ENCODE peak calls at places on chromosomes 3 and 15, in ten cellular contexts. One of them, this sample, is unnamed.

GRCh38 chr3:158911586-158911985 is 109.7 kb downstream of the MFSD1 start:
- DNase-seq in heart left ventricle: no peak
- DNase-seq in esophagus muscularis mucosa: no peak
- DNase-seq in body of pancreas: no peak
- DNase-seq in K562: no peak
- DNase-seq in A549: no peak
- DNase-seq in Peyer's patch: no peak
- DNase-seq in suprapubic skin: no peak
- DNase-seq in IMR-90: no peak
- DNase-seq in ovary: no peak
- DNase-seq in this sample: no peak

GRCh38 chr15:64892850-64893403 is 18.8 kb upstream of the ANKDD1A start:
- DNase-seq in Peyer's patch: peak
- DNase-seq in heart left ventricle: no peak
- DNase-seq in ovary: no peak
- DNase-seq in esophagus muscularis mucosa: no peak
- DNase-seq in K562: no peak
- DNase-seq in A549: no peak
- DNase-seq in IMR-90: no peak
- DNase-seq in suprapubic skin: no peak
- DNase-seq in body of pancreas: no peak
- DNase-seq in this sample: no peak

GRCh38 chr3:38630591-38630990 is 18.9 kb downstream of the SCN5A start:
- DNase-seq in ovary: peak
- DNase-seq in K562: no peak
- DNase-seq in suprapubic skin: no peak
- DNase-seq in esophagus muscularis mucosa: no peak
- DNase-seq in Peyer's patch: no peak
- DNase-seq in heart left ventricle: no peak
- DNase-seq in A549: no peak
- DNase-seq in IMR-90: no peak
- DNase-seq in body of pancreas: no peak
- DNase-seq in this sample: no peak

GRCh38 chr15:95760508-95760907 is 570.0 kb upstream of the NR2F2 start:
- DNase-seq in Peyer's patch: no peak
- DNase-seq in body of pancreas: no peak
- DNase-seq in K562: peak
- DNase-seq in heart left ventricle: no peak
- DNase-seq in esophagus muscularis mucosa: no peak
- DNase-seq in IMR-90: no peak
- DNase-seq in A549: no peak
- DNase-seq in suprapubic skin: no peak
- DNase-seq in ovary: peak
- DNase-seq in this sample: no peak

GRCh38 chr3:187261541-187261969 is 30.0 kb downstream of the MASP1 start:
- DNase-seq in suprapubic skin: no peak
- DNase-seq in esophagus muscularis mucosa: no peak
- DNase-seq in ovary: no peak
- DNase-seq in Peyer's patch: no peak
- DNase-seq in heart left ventricle: no peak
- DNase-seq in IMR-90: peak
- DNase-seq in body of pancreas: no peak
- DNase-seq in A549: no peak
- DNase-seq in K562: no peak
- DNase-seq in this sample: no peak

GRCh38 chr3:1092771-1093170 is at the start of gene CNTN6:
- DNase-seq in body of pancreas: no peak
- DNase-seq in K562: no peak
- DNase-seq in A549: no peak
- DNase-seq in ovary: no peak
- DNase-seq in heart left ventricle: no peak
- DNase-seq in IMR-90: no peak
- DNase-seq in esophagus muscularis mucosa: no peak
- DNase-seq in suprapubic skin: no peak
- DNase-seq in Peyer's patch: no peak
- DNase-seq in this sample: no peak

GRCh38 chr3:190322604-190323240 is 476 bp upstream of the CLDN1 start:
- DNase-seq in K562: no peak
- DNase-seq in heart left ventricle: no peak
- DNase-seq in ovary: peak
- DNase-seq in Peyer's patch: no peak
- DNase-seq in suprapubic skin: no peak
- DNase-seq in A549: no peak
- DNase-seq in IMR-90: no peak
- DNase-seq in body of pancreas: peak
- DNase-seq in esophagus muscularis mucosa: no peak
- DNase-seq in this sample: no peak

GRCh38 chr3:11954312-11954934 is 49.8 kb upstream of the SYN2 start:
- DNase-seq in body of pancreas: no peak
- DNase-seq in IMR-90: no peak
- DNase-seq in K562: peak
- DNase-seq in A549: no peak
- DNase-seq in heart left ventricle: no peak
- DNase-seq in esophagus muscularis mucosa: no peak
- DNase-seq in ovary: peak
- DNase-seq in suprapubic skin: no peak
- DNase-seq in Peyer's patch: no peak
- DNase-seq in this sample: no peak

GRCh38 chr15:88861621-88862020 is 33.7 kb downstream of the HAPLN3 start:
- DNase-seq in body of pancreas: no peak
- DNase-seq in A549: no peak
- DNase-seq in IMR-90: no peak
- DNase-seq in ovary: no peak
- DNase-seq in esophagus muscularis mucosa: no peak
- DNase-seq in suprapubic skin: no peak
- DNase-seq in K562: no peak
- DNase-seq in Peyer's patch: no peak
- DNase-seq in heart left ventricle: no peak
- DNase-seq in this sample: no peak

GRCh38 chr15:88859550-88859949 is 35.8 kb downstream of the HAPLN3 start:
- DNase-seq in ovary: no peak
- DNase-seq in K562: no peak
- DNase-seq in esophagus muscularis mucosa: no peak
- DNase-seq in heart left ventricle: no peak
- DNase-seq in IMR-90: peak
- DNase-seq in suprapubic skin: no peak
- DNase-seq in body of pancreas: no peak
- DNase-seq in A549: no peak
- DNase-seq in Peyer's patch: no peak
- DNase-seq in this sample: no peak

GRCh38 chr15:88858934-88859333 is 36.4 kb downstream of the HAPLN3 start:
- DNase-seq in body of pancreas: no peak
- DNase-seq in suprapubic skin: no peak
- DNase-seq in Peyer's patch: no peak
- DNase-seq in IMR-90: no peak
- DNase-seq in esophagus muscularis mucosa: no peak
- DNase-seq in A549: no peak
- DNase-seq in heart left ventricle: no peak
- DNase-seq in K562: no peak
- DNase-seq in ovary: no peak
- DNase-seq in this sample: no peak

GRCh38 chr15:88863412-88863811 is 31.9 kb downstream of the HAPLN3 start:
- DNase-seq in K562: no peak
- DNase-seq in ovary: no peak
- DNase-seq in esophagus muscularis mucosa: no peak
- DNase-seq in Peyer's patch: no peak
- DNase-seq in body of pancreas: no peak
- DNase-seq in heart left ventricle: no peak
- DNase-seq in A549: no peak
- DNase-seq in IMR-90: no peak
- DNase-seq in suprapubic skin: no peak
- DNase-seq in this sample: no peak

DNA sequence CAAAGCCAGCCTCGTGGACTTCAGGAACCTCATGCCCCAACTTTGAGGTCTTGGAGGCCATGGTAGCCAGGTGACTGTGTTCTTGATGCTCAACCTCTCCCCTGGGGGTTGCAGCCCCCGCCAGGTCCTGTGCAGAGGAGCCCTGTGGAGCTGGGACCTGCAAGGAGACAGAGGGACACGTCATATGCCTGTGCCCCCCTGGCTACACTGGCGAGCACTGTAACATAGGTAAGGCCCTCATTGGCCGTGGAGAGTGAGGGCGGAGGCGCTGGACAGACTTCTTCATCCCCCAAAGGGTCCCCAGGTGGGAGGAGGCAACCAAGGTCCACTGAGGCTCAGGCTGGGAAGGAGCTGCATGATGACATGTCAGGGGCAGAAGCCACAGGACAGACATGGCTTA is 35.1 kb downstream of the HAPLN3 start:
- DNase-seq in body of pancreas: no peak
- DNase-seq in A549: no peak
- DNase-seq in ovary: no peak
- DNase-seq in heart left ventricle: no peak
- DNase-seq in IMR-90: no peak
- DNase-seq in suprapubic skin: no peak
- DNase-seq in K562: no peak
- DNase-seq in esophagus muscularis mucosa: no peak
- DNase-seq in Peyer's patch: no peak
- DNase-seq in this sample: no peak
- TF ChIP-seq CTCF in body of pancreas: no peak
- TF ChIP-seq CTCF in A549: no peak
- TF ChIP-seq CTCF in ovary: no peak
- TF ChIP-seq CTCF in heart left ventricle: no peak
- TF ChIP-seq CTCF in IMR-90: no peak
- TF ChIP-seq CTCF in suprapubic skin: no peak
- TF ChIP-seq CTCF in K562: no peak
- TF ChIP-seq CTCF in esophagus muscularis mucosa: no peak
- TF ChIP-seq CTCF in Peyer's patch: no peak
- TF ChIP-seq CTCF in this sample: no peak

GRCh38 chr15:70050447-70050846 is 47.3 kb downstream of the TLE3 start:
- DNase-seq in suprapubic skin: peak
- DNase-seq in A549: no peak
- DNase-seq in IMR-90: no peak
- DNase-seq in heart left ventricle: no peak
- DNase-seq in ovary: no peak
- DNase-seq in esophagus muscularis mucosa: no peak
- DNase-seq in K562: no peak
- DNase-seq in body of pancreas: no peak
- DNase-seq in Peyer's patch: no peak
- DNase-seq in this sample: no peak

GRCh38 chr15:70053006-70053702 is 44.6 kb downstream of the TLE3 start:
- DNase-seq in heart left ventricle: no peak
- DNase-seq in esophagus muscularis mucosa: no peak
- DNase-seq in K562: no peak
- DNase-seq in ovary: peak
- DNase-seq in Peyer's patch: peak
- DNase-seq in A549: no peak
- DNase-seq in body of pancreas: no peak
- DNase-seq in IMR-90: no peak
- DNase-seq in suprapubic skin: peak
- DNase-seq in this sample: no peak

GRCh38 chr15:70050970-70051369 is 46.7 kb downstream of the TLE3 start:
- DNase-seq in heart left ventricle: no peak
- DNase-seq in esophagus muscularis mucosa: no peak
- DNase-seq in body of pancreas: no peak
- DNase-seq in K562: no peak
- DNase-seq in A549: no peak
- DNase-seq in IMR-90: no peak
- DNase-seq in Peyer's patch: no peak
- DNase-seq in ovary: peak
- DNase-seq in suprapubic skin: peak
- DNase-seq in this sample: no peak

GRCh38 chr15:70053703-70054229 is 44.0 kb downstream of the TLE3 start:
- DNase-seq in heart left ventricle: no peak
- DNase-seq in K562: no peak
- DNase-seq in ovary: peak
- DNase-seq in body of pancreas: no peak
- DNase-seq in A549: no peak
- DNase-seq in suprapubic skin: peak
- DNase-seq in Peyer's patch: peak
- DNase-seq in esophagus muscularis mucosa: no peak
- DNase-seq in IMR-90: no peak
- DNase-seq in this sample: no peak

DNA sequence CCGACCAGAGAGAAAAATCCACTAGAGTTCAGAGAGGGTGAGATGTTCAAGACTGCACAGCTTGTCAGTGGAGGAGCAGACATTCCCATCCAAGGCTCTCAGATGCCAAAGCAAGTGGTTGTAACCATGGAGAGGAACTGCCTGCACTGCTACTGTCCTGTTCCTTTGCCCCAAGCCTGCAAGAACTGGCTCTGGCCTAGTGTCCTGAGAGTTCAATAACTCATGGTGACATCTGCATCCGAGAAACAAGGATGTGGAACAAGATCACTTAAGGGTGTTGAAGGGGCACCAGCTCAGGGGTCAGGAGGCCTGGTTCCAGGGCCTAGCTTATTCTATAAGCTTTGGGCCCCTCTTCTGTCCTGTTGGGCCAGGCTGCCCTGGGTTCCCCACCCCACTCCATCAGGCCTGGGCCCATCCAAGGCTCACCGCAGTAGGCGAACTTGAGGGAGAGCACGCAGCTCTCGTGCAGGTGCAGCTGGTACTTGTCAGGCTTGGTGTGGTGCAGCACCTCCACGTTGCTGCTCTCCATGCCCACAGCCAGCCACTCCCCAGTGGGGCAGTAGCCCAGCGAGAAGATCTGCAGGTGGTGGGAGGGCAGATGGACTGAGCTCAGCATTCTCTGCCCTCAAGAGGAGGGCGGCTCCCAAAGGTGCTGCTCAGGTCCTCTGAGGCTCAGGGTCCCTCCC is 45.6 kb downstream of the TLE3 start:
- DNase-seq in ovary: peak
- DNase-seq in heart left ventricle: no peak
- DNase-seq in IMR-90: no peak
- DNase-seq in K562: no peak
- DNase-seq in A549: no peak
- DNase-seq in Peyer's patch: peak
- DNase-seq in esophagus muscularis mucosa: no peak
- DNase-seq in suprapubic skin: peak
- DNase-seq in body of pancreas: no peak
- DNase-seq in this sample: no peak
- TF ChIP-seq POLR2A in ovary: no peak
- TF ChIP-seq POLR2A in heart left ventricle: no peak
- TF ChIP-seq POLR2A in IMR-90: no peak
- TF ChIP-seq POLR2A in K562: no peak
- TF ChIP-seq POLR2A in A549: no peak
- TF ChIP-seq POLR2A in Peyer's patch: no peak
- TF ChIP-seq POLR2A in esophagus muscularis mucosa: no peak
- TF ChIP-seq POLR2A in suprapubic skin: no peak
- TF ChIP-seq POLR2A in body of pancreas: no peak
- TF ChIP-seq POLR2A in this sample: no peak

DNA sequence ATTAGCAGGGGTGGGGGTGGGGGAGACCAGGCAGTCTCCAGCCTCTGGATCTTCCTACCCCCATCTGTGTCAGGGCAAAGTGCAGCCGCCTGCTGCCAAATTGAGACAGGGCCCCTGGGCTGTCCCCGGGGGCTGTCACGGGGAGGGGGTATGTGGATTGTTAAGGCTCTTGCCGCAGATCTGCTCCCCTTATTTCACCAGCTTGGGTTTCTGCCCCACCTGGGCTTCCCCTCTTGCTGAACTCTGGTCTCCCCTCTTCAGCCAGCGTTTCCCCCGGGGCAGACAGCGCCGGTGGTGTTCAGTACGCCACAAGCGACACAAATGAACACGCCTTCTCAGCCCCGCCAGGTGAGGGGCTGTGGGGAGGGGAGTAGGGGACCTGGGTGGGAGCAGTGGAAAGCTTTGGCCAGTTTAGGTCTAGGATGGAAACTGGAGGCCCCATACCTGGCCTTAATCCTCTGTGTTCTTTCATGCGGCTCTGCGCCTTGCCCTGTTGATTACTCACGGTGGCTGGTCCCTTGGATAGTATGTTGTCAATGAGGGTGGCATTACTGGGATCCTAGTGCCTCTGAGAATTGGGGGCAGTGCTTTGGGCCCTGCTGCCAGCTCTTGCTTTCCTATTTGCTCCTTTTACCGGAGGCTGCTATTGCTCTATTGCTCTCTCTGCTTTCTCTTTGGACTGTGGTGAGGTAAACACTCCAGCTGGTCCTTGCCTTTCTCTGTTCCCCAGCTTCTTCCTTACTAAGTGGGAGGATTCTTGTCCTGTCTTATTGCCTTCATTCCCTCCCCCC is 1.7 kb downstream of the EIF4G1 start:
- DNase-seq in K562: peak
- DNase-seq in ovary: no peak
- DNase-seq in heart left ventricle: no peak
- DNase-seq in body of pancreas: peak
- DNase-seq in esophagus muscularis mucosa: no peak
- DNase-seq in A549: no peak
- DNase-seq in IMR-90: peak
- DNase-seq in Peyer's patch: no peak
- DNase-seq in suprapubic skin: no peak
- DNase-seq in this sample: no peak
- H3K27ac ChIP-seq in K562: peak
- H3K27ac ChIP-seq in ovary: peak
- H3K27ac ChIP-seq in heart left ventricle: peak
- H3K27ac ChIP-seq in body of pancreas: peak
- H3K27ac ChIP-seq in esophagus muscularis mucosa: peak
- H3K27ac ChIP-seq in A549: peak
- H3K27ac ChIP-seq in IMR-90: peak
- H3K27ac ChIP-seq in Peyer's patch: peak
- H3K27ac ChIP-seq in suprapubic skin: peak
- H3K27ac ChIP-seq in this sample: peak

DNA sequence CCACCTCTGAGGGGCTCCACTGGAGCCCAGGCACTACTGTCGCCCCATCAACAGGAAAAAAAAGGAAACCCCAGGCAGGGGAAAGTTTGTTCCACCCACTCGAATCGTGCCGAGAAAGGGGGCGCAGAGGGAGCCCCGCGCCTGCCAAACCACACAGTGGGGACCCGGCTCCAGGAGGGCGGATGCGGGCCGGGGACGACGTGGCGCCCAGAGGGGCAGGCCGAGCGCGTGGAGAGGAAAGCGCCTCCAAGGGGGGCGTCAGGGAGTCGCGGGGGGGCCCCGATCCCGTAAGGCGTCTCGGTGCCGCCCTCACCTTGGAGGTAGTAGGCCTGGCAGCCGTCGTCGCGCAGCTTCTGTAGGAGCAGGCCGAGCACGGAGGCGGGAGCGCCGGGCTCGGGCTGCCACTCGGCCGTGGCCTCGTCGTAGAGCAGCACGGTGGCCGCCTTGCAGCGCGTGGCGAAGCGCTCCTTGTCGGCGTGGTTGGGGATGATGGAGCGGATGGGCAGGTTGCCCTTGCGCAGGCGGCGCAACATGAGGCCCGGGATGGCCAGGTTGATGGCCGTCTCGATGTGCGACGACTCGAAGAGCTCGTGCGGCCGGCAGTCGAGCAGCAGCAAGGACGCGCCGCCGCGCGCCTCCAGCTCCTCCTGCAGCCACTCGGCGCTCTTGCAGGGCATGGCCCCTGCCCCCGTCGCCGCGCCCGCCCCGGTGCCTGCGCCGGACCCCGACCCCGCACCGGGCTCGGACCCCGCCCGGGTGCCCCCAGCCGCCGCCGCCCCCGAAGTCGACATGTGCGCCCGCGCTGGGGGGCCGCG is 627 bp downstream of the DUSP7 start:
- DNase-seq in heart left ventricle: peak
- DNase-seq in K562: peak
- DNase-seq in ovary: peak
- DNase-seq in Peyer's patch: peak
- DNase-seq in body of pancreas: peak
- DNase-seq in suprapubic skin: no peak
- DNase-seq in A549: peak
- DNase-seq in esophagus muscularis mucosa: no peak
- DNase-seq in IMR-90: peak
- DNase-seq in this sample: no peak
- TF ChIP-seq CTCF in heart left ventricle: no peak
- TF ChIP-seq CTCF in K562: peak
- TF ChIP-seq CTCF in ovary: no peak
- TF ChIP-seq CTCF in Peyer's patch: no peak
- TF ChIP-seq CTCF in body of pancreas: peak
- TF ChIP-seq CTCF in suprapubic skin: no peak
- TF ChIP-seq CTCF in A549: peak
- TF ChIP-seq CTCF in esophagus muscularis mucosa: no peak
- TF ChIP-seq CTCF in IMR-90: peak
- TF ChIP-seq CTCF in this sample: peak